ENCODE peak calls at places on chromosomes 1 and 21, in nine cellular contexts. T is tibial artery, N is fibroblast of lung, Q is breast epithelium, S is uterus, P is Karpas-422, A is pancreas, W is transverse colon, X is AG04450. Z is an unnamed sample.

GRCh38 chr1:81936838-81937237 is 136.1 kb downstream of the ADGRL2 start:
- DNase-seq in S (no peak), N (no peak), Q (no peak), A (no peak), W (no peak), T (no peak), X (no peak), P (no peak), Z (no peak)

GRCh38 chr1:245201201-245201600 is 46.4 kb downstream of the KIF26B start:
- DNase-seq in W (no peak), P (no peak), A (no peak), S (no peak), Q (no peak), X (no peak), N (no peak), T (no peak), Z (no peak)

GRCh38 chr1:175188936-175189335 is 3.6 kb downstream of the KIAA0040 start:
- DNase-seq in A (peak; percentile 30), N (no peak), W (peak; percentile 52), P (peak; percentile 93), S (no peak), Q (no peak), T (peak; percentile 56), X (no peak), Z (no peak)

GRCh38 chr1:179728266-179728665 is 14.8 kb upstream of the FAM163A start:
- DNase-seq in P (no peak), T (no peak), S (no peak), W (no peak), X (no peak), A (no peak), Q (no peak), N (no peak), Z (no peak)

GRCh38 chr1:65791396-65791795 is 1.3 kb upstream of the PDE4B start:
- DNase-seq in Q (no peak), A (no peak), P (no peak), N (no peak), T (peak; percentile 17), W (no peak), X (no peak), S (no peak), Z (no peak)

GRCh38 chr1:91546876-91547275 is 46.2 kb downstream of the CDC7 start:
- DNase-seq in P (no peak), S (no peak), T (no peak), W (no peak), A (no peak), X (no peak), N (no peak), Q (no peak), Z (no peak)

GRCh38 chr21:28793043-28793442 is 199.6 kb downstream of the LTN1 start:
- DNase-seq in Q (no peak), W (no peak), S (no peak), A (no peak), T (no peak), N (peak; percentile 21), X (no peak), P (peak; percentile 65), Z (no peak)

GRCh38 chr1:10679521-10680220 is 116.8 kb downstream of the CASZ1 start:
- DNase-seq in X (peak; percentile 11), W (peak; percentile 45), A (no peak), Q (peak; percentile 71), S (peak; percentile 64), N (peak; percentile 84), P (no peak), T (no peak), Z (no peak)

GRCh38 chr1:215076312-215076711 is 6.2 kb upstream of the KCNK2 start:
- DNase-seq in Q (no peak), P (peak; percentile 75), N (peak; percentile 57), T (no peak), W (no peak), S (no peak), X (no peak), A (no peak), Z (no peak)

GRCh38 chr1:21940492-21940891 is 3.4 kb upstream of the HSPG2 start:
- DNase-seq in P (no peak), A (no peak), T (no peak), W (no peak), Q (no peak), X (no peak), N (no peak), S (no peak), Z (no peak)

GRCh38 chr1:80194221-80194620 is 1187.7 kb upstream of the ADGRL4 start:
- DNase-seq in N (no peak), W (no peak), T (no peak), A (no peak), Q (no peak), S (no peak), X (no peak), P (no peak), Z (no peak)
- H3K9me3 ChIP-seq in N (no peaks in the 10 kb centered on the region), W (no peaks in the 10 kb centered on the region), T (no peaks in the 10 kb centered on the region), A (no peaks in the 10 kb centered on the region), Q (no peaks in the 10 kb centered on the region), S (no peaks in the 10 kb centered on the region), X (no peaks in the 10 kb centered on the region), P (peaks cover 31% of the 10 kb centered on the region), Z (no peaks in the 10 kb centered on the region)

GRCh38 chr1:1628656-1629429 is 3.1 kb upstream of the MMP23B start:
- DNase-seq in N (no peak), W (no peak), T (no peak), Q (no peak), X (no peak), S (no peak), P (peak; percentile 88), A (peak; percentile 20), Z (no peak)

GRCh38 chr1:1630191-1630964 is 1.6 kb upstream of the MMP23B start:
- DNase-seq in T (peak; percentile 66), P (peak; percentile 96), S (no peak), A (peak; percentile 46), X (no peak), N (peak; percentile 61), Q (peak; percentile 50), W (peak; percentile 86), Z (peak; percentile 85)

GRCh38 chr1:1629430-1630190 is 2.4 kb upstream of the MMP23B start:
- DNase-seq in P (peak; percentile 85), N (no peak), S (no peak), X (no peak), T (no peak), Q (no peak), A (peak; percentile 33), W (peak; percentile 59), Z (peak; percentile 78)

GRCh38 chr1:1631793-1632420 is at the start of gene MMP23B:
- DNase-seq in X (no peak), T (no peak), S (no peak), N (no peak), W (no peak), A (no peak), Q (no peak), P (no peak), Z (peak; percentile 70)

GRCh38 chr1:1630965-1631792 is 794 bp upstream of the MMP23B start:
- DNase-seq in Q (no peak), N (peak; percentile 36), A (peak; percentile 23), T (peak; percentile 61), P (no peak), S (no peak), X (no peak), W (peak; percentile 60), Z (peak; percentile 77)
- H3K27ac ChIP-seq in Q (peak overlapping the region; percentile 74), N (no peak overlapping the region), A (no peak overlapping the region), T (peak overlapping the region; percentile 56), P (no peak overlapping the region), S (peak overlapping the region; percentile 72), X (no peak overlapping the region), W (peak overlapping the region; percentile 82), Z (peak overlapping the region; percentile 84)

DNA sequence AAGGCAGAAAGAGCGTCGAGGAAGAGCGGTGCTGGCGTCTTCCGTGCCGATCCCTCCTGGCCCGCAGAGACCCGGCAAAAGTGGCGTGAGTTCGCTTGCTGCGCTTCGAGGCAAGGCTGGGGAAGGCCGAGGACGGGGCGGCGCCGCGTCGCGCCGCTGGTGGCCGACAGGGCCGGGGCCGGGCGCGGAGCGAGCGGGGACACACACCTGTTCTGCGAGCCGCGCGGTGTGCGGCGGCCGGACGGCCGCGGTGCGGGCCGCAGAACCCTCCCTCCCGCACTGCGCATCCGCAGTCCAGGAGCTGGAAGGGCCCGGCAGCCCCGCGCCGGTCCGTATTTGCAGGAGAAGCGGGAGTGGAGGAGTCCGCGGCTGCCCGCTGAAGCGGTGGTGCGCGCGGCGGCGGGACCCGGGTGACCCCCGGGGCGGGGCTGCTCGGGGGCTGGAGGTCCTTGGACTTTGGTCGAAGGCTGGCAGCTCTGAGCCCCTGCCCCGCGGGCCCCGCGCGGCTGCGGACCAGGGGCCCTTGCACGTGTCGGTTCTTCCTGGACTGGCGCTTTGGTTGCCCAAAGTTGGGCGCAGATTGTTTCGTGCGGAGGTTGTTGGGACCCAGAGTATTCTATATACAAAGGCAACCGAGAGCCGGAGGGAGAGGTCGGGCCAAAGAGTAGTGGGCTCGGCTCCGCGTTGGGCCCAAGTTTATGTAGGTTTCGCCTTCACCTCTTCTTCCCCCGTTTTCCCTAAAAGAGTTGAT is 2.5 kb downstream of the RNF220 start:
- DNase-seq in N (no peak), W (no peak), X (no peak), A (no peak), P (no peak), Q (no peak), T (no peak), S (no peak), Z (no peak)
- H3K4me3 ChIP-seq in N (no peak overlapping the region), W (no peak overlapping the region), X (no peak overlapping the region), A (no peak overlapping the region), P (no peak overlapping the region), Q (peak overlapping the region; percentile 66), T (peak overlapping the region; percentile 53), S (no peak overlapping the region), Z (peak overlapping the region; percentile 50)

GRCh38 chr1:2823921-2824660 is 22.6 kb upstream of the TTC34 start:
- DNase-seq in X (no peak), T (no peak), S (no peak), A (no peak), P (no peak), W (no peak), Q (no peak), N (no peak), Z (no peak)

GRCh38 chr1:2821373-2821955 is 20.0 kb upstream of the TTC34 start:
- DNase-seq in N (no peak), T (no peak), W (no peak), A (no peak), X (no peak), Q (no peak), P (no peak), S (no peak), Z (no peak)

GRCh38 chr1:2820731-2821372 is 19.4 kb upstream of the TTC34 start:
- DNase-seq in P (no peak), A (no peak), T (no peak), N (no peak), X (no peak), S (no peak), W (no peak), Q (no peak), Z (no peak)

GRCh38 chr1:2821970-2822620 is 20.6 kb upstream of the TTC34 start:
- DNase-seq in N (no peak), T (no peak), Q (no peak), P (peak; percentile 62), A (no peak), X (no peak), W (peak; percentile 32), S (no peak), Z (no peak)

DNA sequence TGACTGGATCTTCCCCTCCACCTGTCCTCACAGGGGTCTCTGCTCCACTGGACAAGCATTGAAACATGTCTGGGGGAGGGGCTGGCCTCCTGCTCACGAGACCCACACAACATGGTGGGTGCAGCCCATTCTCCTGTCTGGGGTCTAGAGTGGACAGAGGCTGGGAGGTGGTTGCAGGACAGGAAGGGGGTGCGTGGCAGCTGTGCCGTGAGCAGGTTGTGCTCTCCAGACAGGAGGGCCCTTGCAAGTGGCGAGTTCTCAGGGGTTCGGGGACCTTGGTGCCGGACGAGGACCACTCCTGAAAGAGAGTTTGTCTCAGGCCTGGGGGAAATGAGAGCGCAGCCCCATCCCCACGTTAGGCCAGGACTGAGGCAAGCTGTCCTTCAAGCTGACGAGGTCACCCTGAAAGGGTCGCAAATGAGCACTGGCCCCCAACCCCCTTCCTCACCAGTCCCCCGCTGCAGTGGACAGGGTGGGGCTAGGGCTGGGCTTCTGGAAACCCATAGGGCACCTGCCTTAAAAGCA is 21.2 kb upstream of the TTC34 start:
- DNase-seq in W (no peak), N (no peak), T (no peak), A (no peak), S (no peak), X (no peak), P (no peak), Q (no peak), Z (no peak)
- H3K9me3 ChIP-seq in W (no peaks in the 10 kb centered on the region), N (no peaks in the 10 kb centered on the region), T (peaks cover 8% of the 10 kb centered on the region), A (no peaks in the 10 kb centered on the region), S (no peaks in the 10 kb centered on the region), X (peaks cover 98% of the 10 kb centered on the region), P (peaks cover 3% of the 10 kb centered on the region), Q (peaks cover 8% of the 10 kb centered on the region), Z (no peaks in the 10 kb centered on the region)

Z was measured in upper lobe of right lung.